ENCODE peak calls at places on chromosome 14, in six cellular contexts. R is H1, I is A549, F is HepG2, A is GM12878, O is K562. V is an unnamed sample.

GRCh38 chr14:90235179-90235976 is 21.0 kb upstream of the PSMC1 start:
- DNase-seq in A (no peak), R (peak), I (peak), F (peak), O (peak), V (peak)

GRCh38 chr14:36198378-36198777 is 21.9 kb upstream of the PTCSC3 start:
- DNase-seq in O (no peak), A (no peak), F (no peak), R (no peak), I (no peak), V (no peak)

GRCh38 chr14:73467377-73467776 is 9.0 kb upstream of the NUMB start:
- DNase-seq in O (peak), A (no peak), I (no peak), R (no peak), F (no peak), V (no peak)

GRCh38 chr14:38752750-38753149 is 350.3 kb downstream of the SEC23A start:
- DNase-seq in O (no peak), A (no peak), F (no peak), I (no peak), R (no peak), V (no peak)

GRCh38 chr14:29896354-29896768 is 31.3 kb downstream of the PRKD1 start:
- DNase-seq in A (no peak), I (no peak), F (peak), O (no peak), R (no peak), V (no peak)

GRCh38 chr14:85438001-85438400 is 91.9 kb upstream of the FLRT2 start:
- DNase-seq in F (no peak), R (no peak), A (no peak), I (no peak), O (no peak), V (no peak)

GRCh38 chr14:36129181-36129580 is 47.3 kb downstream of the PTCSC3 start:
- DNase-seq in R (peak), I (no peak), A (no peak), O (no peak), F (no peak), V (no peak)

GRCh38 chr14:30573203-30573814 is 14.4 kb downstream of the G2E3 start:
- DNase-seq in F (no peak), I (no peak), A (no peak), R (no peak), O (no peak), V (no peak)

GRCh38 chr14:77508876-77509275 is 10.3 kb upstream of the ISM2 start:
- DNase-seq in O (no peak), R (no peak), A (no peak), F (peak), I (no peak), V (no peak)

GRCh38 chr14:20973501-20973900 is 16.3 kb upstream of the METTL17 start:
- DNase-seq in R (no peak), O (no peak), A (no peak), I (no peak), F (no peak), V (no peak)

GRCh38 chr14:59831121-59831730 is 39.4 kb downstream of the RTN1 start:
- DNase-seq in I (no peak), F (no peak), A (no peak), O (no peak), R (no peak), V (no peak)

GRCh38 chr14:92895352-92895878 is 27.5 kb upstream of the CHGA start:
- DNase-seq in F (no peak), A (peak), I (no peak), R (no peak), O (no peak), V (no peak)

GRCh38 chr14:51846631-51847488 is 13.6 kb upstream of the GNG2 start:
- DNase-seq in O (no peak), A (peak), I (no peak), F (no peak), R (peak), V (peak)

GRCh38 chr14:30462358-30462757 is 96.6 kb upstream of the G2E3 start:
- DNase-seq in I (no peak), O (no peak), R (no peak), A (no peak), F (no peak), V (no peak)

GRCh38 chr14:100278702-100279101 is 27.5 kb downstream of the SLC25A29 start:
- DNase-seq in A (no peak), R (no peak), I (no peak), F (peak), O (no peak), V (no peak)

GRCh38 chr14:76227450-76228050 is 75.8 kb downstream of the GPATCH2L start:
- DNase-seq in I (no peak), A (no peak), F (no peak), R (no peak), O (no peak), V (no peak)

GRCh38 chr14:76904740-76905569 is 78.7 kb downstream of the LRRC74A start:
- DNase-seq in F (peak), R (no peak), O (no peak), I (peak), A (peak), V (peak)

GRCh38 chr14:104859900-104860299 is 5.2 kb upstream of the CEP170B start:
- DNase-seq in O (no peak), A (no peak), R (no peak), I (no peak), F (no peak), V (no peak)

GRCh38 chr14:33555710-33556350 is 395.0 kb downstream of the EGLN3 start:
- DNase-seq in O (no peak), A (no peak), F (no peak), I (no peak), R (no peak), V (no peak)

GRCh38 chr14:31261859-31262739 is 54.5 kb upstream of the HECTD1 start:
- DNase-seq in A (peak), R (no peak), O (no peak), F (peak), I (no peak), V (no peak)

GRCh38 chr14:92033912-92034687 is 5.8 kb downstream of the TRIP11 start:
- DNase-seq in I (no peak), A (no peak), R (no peak), F (peak), O (no peak), V (no peak)

GRCh38 chr14:58574623-58575022 is 63.1 kb upstream of the DACT1 start:
- DNase-seq in O (no peak), I (no peak), A (no peak), F (no peak), R (no peak), V (no peak)

GRCh38 chr14:52275372-52275771 is 7.9 kb downstream of the PTGDR start:
- DNase-seq in R (no peak), F (no peak), O (no peak), I (no peak), A (no peak), V (no peak)

GRCh38 chr14:76763362-76764041 is 2.2 kb downstream of the VASH1 start:
- DNase-seq in A (no peak), R (no peak), F (no peak), I (no peak), O (no peak), V (no peak)

GRCh38 chr14:104868811-104869572 is 3.9 kb downstream of the CEP170B start:
- DNase-seq in R (no peak), I (no peak), F (no peak), O (no peak), A (no peak), V (no peak)

GRCh38 chr14:97441740-97442362 is 644.7 kb downstream of the VRK1 start:
- DNase-seq in A (no peak), O (no peak), R (no peak), I (no peak), F (no peak), V (no peak)

GRCh38 chr14:58146399-58146798 is 5.6 kb downstream of the ARMH4 start:
- DNase-seq in R (no peak), A (no peak), F (no peak), I (no peak), O (no peak), V (no peak)

GRCh38 chr14:101595887-101596721 is 34.8 kb downstream of the DIO3 start:
- DNase-seq in F (no peak), R (no peak), A (no peak), O (no peak), I (no peak), V (no peak)

GRCh38 chr14:35336171-35337073 is 44.2 kb downstream of the PSMA6 start:
- DNase-seq in I (peak), F (peak), O (peak), A (no peak), R (no peak), V (peak)

GRCh38 chr14:81819910-81820309 is 286.3 kb upstream of the SEL1L start:
- DNase-seq in O (no peak), I (no peak), A (no peak), F (no peak), R (no peak), V (no peak)

GRCh38 chr14:52663850-52664249 is 31.5 kb downstream of the ERO1A start:
- DNase-seq in R (peak), I (no peak), A (no peak), F (no peak), O (no peak), V (peak)

GRCh38 chr14:57834961-57835360 is 30.9 kb downstream of the SLC35F4 start:
- DNase-seq in A (no peak), I (no peak), R (no peak), O (no peak), F (no peak), V (no peak)

GRCh38 chr14:53016491-53016890 is 65.6 kb upstream of the FERMT2 start:
- DNase-seq in A (no peak), I (no peak), R (no peak), O (no peak), F (no peak), V (no peak)

GRCh38 chr14:81256289-81256960 is 35.7 kb upstream of the GTF2A1 start:
- DNase-seq in I (no peak), F (no peak), A (peak), R (no peak), O (no peak), V (no peak)

GRCh38 chr14:68628605-68629310 is 164.1 kb downstream of the ZFP36L1 start:
- DNase-seq in O (no peak), I (no peak), R (no peak), A (no peak), F (peak), V (no peak)

GRCh38 chr14:52834440-52834842 is 43.0 kb upstream of the GNPNAT1 start:
- DNase-seq in O (no peak), A (no peak), I (peak), R (no peak), F (no peak), V (peak)

GRCh38 chr14:61063461-61063860 is 82.4 kb downstream of the SLC38A6 start:
- DNase-seq in O (no peak), I (no peak), F (no peak), R (no peak), A (no peak), V (no peak)

GRCh38 chr14:81246561-81247270 is 26.0 kb upstream of the GTF2A1 start:
- DNase-seq in O (no peak), R (no peak), I (no peak), F (no peak), A (no peak), V (no peak)

GRCh38 chr14:64474698-64475097 is 9.4 kb downstream of the AKAP5 start:
- DNase-seq in F (no peak), R (no peak), O (no peak), A (no peak), I (no peak), V (no peak)

GRCh38 chr14:64475585-64476273 is 10.4 kb downstream of the AKAP5 start:
- DNase-seq in O (no peak), F (peak), I (no peak), R (no peak), A (no peak), V (no peak)

GRCh38 chr14:64474041-64474440 is 8.7 kb downstream of the AKAP5 start:
- DNase-seq in F (no peak), I (no peak), A (no peak), O (no peak), R (no peak), V (no peak)

GRCh38 chr14:64476438-64476837 is 11.1 kb downstream of the AKAP5 start:
- DNase-seq in F (no peak), A (no peak), R (no peak), O (no peak), I (no peak), V (no peak)

GRCh38 chr14:64478634-64479250 is 13.4 kb downstream of the AKAP5 start:
- DNase-seq in A (no peak), R (no peak), O (no peak), F (no peak), I (peak), V (peak)
- TF ChIP-seq USF2 in A (no peak), R (no peak), O (no peak), F (no peak), I (no peak), V (no peak)

DNA sequence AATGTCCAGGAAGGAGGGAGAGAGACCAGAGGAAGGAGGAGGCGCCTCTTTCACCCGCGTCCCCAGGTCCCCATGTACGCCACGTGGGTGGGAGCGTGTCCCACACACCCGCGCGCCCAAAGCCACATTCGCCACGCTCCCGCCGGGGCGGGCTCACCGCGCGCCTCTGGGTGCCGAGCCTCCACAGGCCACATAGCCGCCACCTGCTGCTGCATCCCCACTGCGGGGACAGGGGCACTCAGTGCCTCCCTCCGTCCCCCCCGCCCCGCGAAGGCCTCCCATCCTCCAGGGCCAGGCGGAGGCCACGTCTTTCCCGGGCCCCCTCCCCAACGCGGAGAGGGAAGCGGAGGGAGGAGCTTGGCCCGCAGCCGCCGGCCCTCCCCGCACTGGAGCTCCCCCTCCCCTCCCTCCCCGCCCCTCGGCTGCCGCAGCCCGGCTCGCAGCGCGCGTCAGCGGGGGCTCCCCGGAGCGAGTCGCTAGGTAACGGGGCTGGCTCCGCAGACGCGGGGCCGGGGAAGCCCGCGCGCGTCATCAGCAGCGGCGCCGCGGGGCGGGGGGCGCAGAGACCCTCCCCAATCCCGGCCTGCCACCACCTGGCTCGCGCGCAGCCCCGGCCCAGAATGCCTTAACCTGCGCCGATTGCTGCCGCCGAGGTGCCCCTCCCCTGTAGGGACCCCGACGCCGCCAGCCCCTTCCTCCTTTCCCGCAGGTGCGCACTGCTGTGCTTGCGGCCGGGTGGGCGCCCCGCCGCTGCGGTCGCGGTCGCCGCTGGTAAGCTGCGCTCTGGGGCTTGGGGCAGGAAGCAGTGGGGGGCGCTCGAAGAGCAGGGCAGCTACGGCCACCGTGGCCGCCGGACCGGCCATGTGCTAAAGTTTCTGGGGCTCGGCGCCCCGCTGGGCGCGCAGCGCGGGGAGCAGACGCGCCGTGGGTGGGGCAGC is 532 bp upstream of the TUNAR start:
- DNase-seq in F (no peak), O (no peak), A (no peak), R (peak), I (no peak), V (peak)
- TF ChIP-seq CHD2 in F (no peak), O (no peak), A (no peak), R (no peak), I (no peak), V (no peak)

GRCh38 chr14:55451398-55451797 is 11.0 kb upstream of the TBPL2 start:
- DNase-seq in A (no peak), I (no peak), F (no peak), O (no peak), R (no peak), V (no peak)
- TF ChIP-seq USF2 in A (no peak), I (no peak), F (no peak), O (no peak), R (no peak), V (no peak)

DNA sequence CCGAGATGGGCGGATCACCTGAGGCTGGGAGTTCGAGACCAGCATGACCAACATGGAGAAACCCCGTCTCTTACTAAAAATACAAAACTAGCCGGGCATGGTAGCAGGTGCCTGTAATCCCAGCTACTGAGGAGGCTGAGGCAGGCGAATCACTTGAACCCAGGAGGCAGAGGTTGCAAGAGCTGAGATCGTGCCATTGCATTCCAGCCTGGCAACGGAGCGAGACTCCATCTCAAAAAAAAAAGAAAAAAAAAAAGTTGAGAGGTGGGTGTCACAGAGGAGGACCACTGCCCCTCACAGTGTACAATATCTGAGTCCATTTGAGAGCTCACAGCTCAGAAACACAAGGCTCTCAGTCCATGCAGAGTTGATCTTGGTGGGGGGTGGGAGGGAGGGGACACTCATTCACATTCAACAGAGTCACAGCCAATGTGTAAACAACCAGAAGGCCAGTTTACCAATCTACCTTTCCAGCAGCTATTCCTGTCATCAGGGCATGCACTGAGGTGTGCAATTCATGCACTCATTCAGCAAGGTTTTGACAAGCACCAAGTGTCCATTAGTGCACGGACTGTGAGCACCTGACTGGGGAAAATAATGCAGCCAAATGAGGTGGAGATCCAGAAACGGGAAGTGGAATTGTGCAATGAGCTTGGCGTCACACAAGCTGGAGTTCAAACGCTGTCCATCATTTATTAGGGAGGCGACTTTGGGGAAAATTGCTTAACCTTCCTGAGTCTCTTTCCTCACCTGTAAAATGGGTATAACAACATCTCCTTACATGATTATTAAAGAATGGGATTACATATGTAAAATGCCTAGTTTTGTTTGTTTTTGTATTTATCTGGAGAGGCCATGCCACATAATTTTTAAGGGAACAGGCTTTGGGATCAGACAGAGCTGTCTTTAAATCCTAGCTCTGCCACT is 4.4 kb upstream of the EIF5 start:
- DNase-seq in A (no peak), I (peak), O (peak), F (peak), R (no peak), V (no peak)
- TF ChIP-seq CHD2 in A (no peak), I (no peak), O (no peak), F (no peak), R (no peak), V (no peak)

GRCh38 chr14:64202731-64203130 is 91.4 kb downstream of the ESR2 start:
- DNase-seq in O (no peak), I (no peak), R (no peak), A (no peak), F (no peak), V (no peak)
- TF ChIP-seq USF2 in O (no peak), I (no peak), R (no peak), A (no peak), F (no peak), V (no peak)

DNA sequence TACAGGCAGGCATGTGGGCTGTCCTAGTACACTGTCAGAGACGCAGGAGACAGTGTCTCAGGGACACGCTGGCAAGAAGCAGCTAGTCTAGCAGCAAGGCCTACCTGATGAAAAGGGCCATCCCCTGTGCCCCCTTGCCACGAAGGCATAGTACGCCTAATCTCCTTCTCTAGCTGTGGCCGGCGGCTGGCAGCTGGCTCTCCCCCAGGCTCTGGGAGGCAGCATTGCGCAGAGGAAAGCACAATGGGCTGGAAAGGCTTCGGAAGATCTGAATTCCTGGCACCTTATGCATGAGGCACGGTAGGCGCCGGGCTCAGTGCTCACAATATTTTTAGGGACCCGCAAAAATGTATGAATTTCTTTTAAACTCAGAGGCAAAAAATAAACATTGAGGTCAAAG is 16.0 kb upstream of the PLEKHH1 start:
- DNase-seq in F (no peak), I (no peak), R (no peak), O (no peak), A (no peak), V (no peak)
- TF ChIP-seq CHD2 in F (no peak), I (no peak), R (no peak), O (no peak), A (no peak), V (no peak)

DNA sequence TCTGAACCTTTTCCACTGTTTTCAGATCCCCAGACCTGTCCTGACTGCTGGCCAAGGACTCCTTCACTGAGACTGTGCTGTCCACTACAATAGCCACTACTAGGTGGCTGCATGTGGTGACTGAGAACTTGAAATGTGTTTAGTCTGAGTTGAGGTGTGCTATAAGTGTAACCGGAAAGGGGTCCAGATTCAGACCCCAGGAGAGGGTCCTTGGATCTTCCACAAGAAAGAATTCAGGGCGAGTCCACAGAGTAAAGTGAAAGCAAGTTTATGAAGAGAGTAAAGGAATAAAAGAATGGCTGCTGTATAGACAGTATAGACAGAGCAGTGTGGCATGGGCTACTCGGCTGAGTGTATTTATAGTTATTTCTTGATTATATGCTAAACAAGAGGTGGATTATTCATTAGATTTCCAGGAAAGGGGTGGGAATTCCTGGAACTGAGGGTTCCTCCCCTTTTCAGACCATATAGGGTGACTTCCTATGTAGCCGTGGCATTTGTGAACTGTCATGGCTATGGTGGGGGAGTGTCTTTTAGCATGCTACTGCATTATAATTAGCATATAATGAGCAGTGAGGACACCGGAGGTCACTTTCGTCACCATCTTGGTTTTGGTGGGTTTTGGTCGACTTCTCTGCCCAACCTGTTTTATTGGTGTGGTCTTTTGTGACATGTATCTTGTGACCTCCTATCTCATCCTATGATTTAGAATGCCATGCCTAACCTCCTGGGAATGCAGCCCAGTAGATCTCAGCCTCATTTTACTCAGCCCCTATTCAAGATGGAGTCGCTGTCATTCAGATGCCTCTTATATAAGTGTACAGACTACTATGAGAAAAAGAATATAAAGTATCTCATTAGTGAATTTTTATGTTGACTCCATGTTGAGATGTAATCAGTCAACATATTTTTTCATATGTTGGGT is 70.0 kb upstream of the SRSF5 start:
- DNase-seq in O (peak), F (no peak), I (no peak), R (no peak), A (no peak), V (no peak)
- TF ChIP-seq USF2 in O (no peak), F (no peak), I (no peak), R (no peak), A (no peak), V (no peak)

V was measured in SK-N-SH.